ENCODE peak calls at places on chromosomes 12 and 14, in ten cellular contexts. X is stimulated activated CD8-positive, alpha-beta memory T cell treated with anti-CD3 and anti-CD28 coated beads, Interleukin-7, amount 100 ng/mL, for 24 hours; W is HFFc6; M is DMS153; F is LoVo; L is Daoy; P is EH; H is transverse colon; Y is RWPE2; V is AML-193. U is an unnamed sample.

GRCh38 chr12:67070307-67070600 is 198.9 kb upstream of the CAND1 start:
- DNase-seq in X (no peak), W (no peak), M (no peak), F (no peak), L (peak), P (no peak), H (no peak), Y (no peak), V (no peak), U (no peak)

GRCh38 chr12:19482551-19483109 is 43.3 kb downstream of the AEBP2 start:
- DNase-seq in X (peak), W (no peak), M (no peak), F (no peak), L (no peak), P (no peak), H (no peak), Y (no peak), V (no peak), U (no peak)

GRCh38 chr12:121934318-121934682 is 15.9 kb downstream of the CFAP251 start:
- DNase-seq in X (no peak), W (no peak), M (no peak), F (no peak), L (no peak), P (peak), H (no peak), Y (no peak), V (no peak), U (no peak)

GRCh38 chr12:7731499-7731898 is 15.7 kb downstream of the CLEC4C start:
- DNase-seq in X (no peak), W (no peak), M (no peak), F (no peak), L (no peak), P (no peak), H (no peak), Y (no peak), V (no peak), U (no peak)

GRCh38 chr12:69348162-69348938 is at the start of gene LYZ:
- DNase-seq in X (no peak), W (no peak), M (no peak), F (peak), L (no peak), P (no peak), H (peak), Y (no peak), V (peak), U (no peak)

GRCh38 chr12:10959777-10960176 is 20.7 kb upstream of the TAS2R14 start:
- DNase-seq in X (no peak), W (no peak), M (no peak), F (no peak), L (no peak), P (no peak), H (no peak), Y (no peak), V (no peak), U (no peak)

GRCh38 chr12:69610126-69610525 is 581 bp downstream of the LRRC10 start:
- DNase-seq in X (no peak), W (no peak), M (no peak), F (no peak), L (peak), P (no peak), H (no peak), Y (no peak), V (no peak), U (no peak)

GRCh38 chr14:104349950-104350349 is 211.6 kb downstream of the KIF26A start:
- DNase-seq in X (no peak), W (no peak), M (no peak), F (no peak), L (peak), P (no peak), H (peak), Y (peak), V (no peak), U (no peak)

U was measured in type B pancreatic cell.